ENCODE peak calls at places on chromosome 22, in four cellular contexts. M is T-helper 2 cell, A is NCI-H1436, N is H54. J is an unnamed sample.

GRCh38 chr22:29146771-29147170 is 58.9 kb upstream of the EMID1 start:
- DNase-seq in M (no peak), A (no peak), N (no peak), J (no peak)

GRCh38 chr22:24117942-24118341 is 63.3 kb upstream of the SUSD2 start:
- DNase-seq in M (no peak), A (no peak), N (no peak), J (no peak)

GRCh38 chr22:46090631-46091201 is 59.6 kb upstream of the PPARA start:
- DNase-seq in M (no peak), A (no peak), N (no peak), J (no peak)

GRCh38 chr22:49475253-49475652 is 352.4 kb downstream of the BRD1 start:
- DNase-seq in M (no peak), A (no peak), N (no peak), J (no peak)

GRCh38 chr22:26777402-26777801 is 120.0 kb downstream of the MIAT start:
- DNase-seq in M (no peak), A (no peak), N (no peak), J (no peak)

GRCh38 chr22:42462016-42462415 is 29.8 kb upstream of the NFAM1 start:
- DNase-seq in M (no peak), A (peak; percentile 67), N (no peak), J (no peak)

GRCh38 chr22:45999379-45999971 is 22.5 kb upstream of the WNT7B start:
- DNase-seq in M (no peak), A (no peak), N (no peak), J (no peak)

GRCh38 chr22:22195265-22196017 is 49.1 kb upstream of the VPREB1 start:
- DNase-seq in M (peak; percentile 40), A (peak; percentile 81), N (peak; percentile 48), J (peak; percentile 41)

GRCh38 chr22:46067159-46068111 is 82.9 kb upstream of the PPARA start:
- DNase-seq in M (no peak), A (no peak), N (no peak), J (no peak)

GRCh38 chr22:43541462-43542407 is 129.9 kb downstream of the MPPED1 start:
- DNase-seq in M (no peak), A (no peak), N (no peak), J (no peak)

GRCh38 chr22:42902875-42903510 is 45.9 kb upstream of the ARFGAP3 start:
- DNase-seq in M (no peak), A (no peak), N (no peak), J (no peak)

GRCh38 chr22:46046299-46046685 is 69.3 kb upstream of the WNT7B start:
- DNase-seq in M (no peak), A (no peak), N (no peak), J (no peak)

GRCh38 chr22:45584621-45585436 is 82.1 kb downstream of the FBLN1 start:
- DNase-seq in M (no peak), A (no peak), N (no peak), J (no peak)

GRCh38 chr22:30968015-30968923 is at the start of gene MORC2:
- DNase-seq in M (no peak), A (peak; percentile 33), N (no peak), J (peak; percentile 58)

GRCh38 chr22:17265649-17266248 is 46.5 kb upstream of the ADA2 start:
- DNase-seq in M (no peak), A (no peak), N (no peak), J (no peak)

GRCh38 chr22:44244265-44244822 is 63.6 kb downstream of the PARVG start:
- DNase-seq in M (no peak), A (no peak), N (no peak), J (no peak)

GRCh38 chr22:45351956-45352355 is 42.2 kb downstream of the FAM118A start:
- DNase-seq in M (no peak), A (no peak), N (no peak), J (no peak)